ENCODE peak calls at places on chromosome 18, in four cellular contexts. Q, Y, T and E are unnamed samples.

GRCh38 chr18:53534695-53535094 is 689.8 kb downstream of the MBD2 start:
- DNase-seq in T (no peak), Y (no peak), Q (no peak), E (no peak)

GRCh38 chr18:62198259-62198658 is 11.2 kb downstream of the RELCH start:
- DNase-seq in T (no peak), Y (peak; percentile 9), Q (no peak), E (no peak)

GRCh38 chr18:824179-824578 is 12.1 kb upstream of the YES1 start:
- DNase-seq in Q (no peak), T (peak; percentile 44), Y (peak; percentile 26), E (no peak)

GRCh38 chr18:26813043-26813442 is 52.5 kb downstream of the AQP4 start:
- DNase-seq in T (peak; percentile 56), Q (no peak), Y (peak; percentile 7), E (peak; percentile 44)

GRCh38 chr18:13620818-13621445 is 105.4 kb downstream of the FAM210A start:
- DNase-seq in Y (no peak), Q (no peak), T (no peak), E (no peak)

GRCh38 chr18:36811430-36811829 is 17.4 kb downstream of the TPGS2 start:
- DNase-seq in Y (no peak), T (no peak), Q (no peak), E (no peak)

GRCh38 chr18:46070683-46071614 is 1.1 kb downstream of the PSTPIP2 start:
- DNase-seq in Y (peak; percentile 22), Q (peak; percentile 54), T (no peak), E (no peak)

GRCh38 chr18:321839-322467 is 54.1 kb upstream of the THOC1 start:
- DNase-seq in T (no peak), Y (no peak), Q (no peak), E (no peak)

GRCh38 chr18:48228301-48228715 is 180.9 kb downstream of the ZBTB7C start:
- DNase-seq in T (no peak), Q (no peak), Y (no peak), E (no peak)

GRCh38 chr18:66226782-66227181 is 377.1 kb downstream of the CDH19 start:
- DNase-seq in T (no peak), Q (no peak), Y (no peak), E (no peak)

GRCh38 chr18:8602040-8602439 is 7.2 kb upstream of the RAB12 start:
- DNase-seq in Y (peak; percentile 65), Q (no peak), T (no peak), E (no peak)

GRCh38 chr18:21960189-21960588 is 209.2 kb upstream of the GATA6 start:
- DNase-seq in T (no peak), Y (no peak), Q (no peak), E (no peak)

GRCh38 chr18:3346487-3346886 is 84.6 kb downstream of the MYL12B start:
- DNase-seq in T (no peak), Q (no peak), Y (peak; percentile 28), E (no peak)

GRCh38 chr18:8385400-8385799 is 223.8 kb upstream of the RAB12 start:
- DNase-seq in Q (no peak), Y (no peak), T (no peak), E (no peak)

GRCh38 chr18:3479978-3480377 is 30.0 kb downstream of the TGIF1 start:
- DNase-seq in Q (no peak), T (no peak), Y (no peak), E (no peak)

GRCh38 chr18:53698907-53699306 is 525.6 kb downstream of the MBD2 start:
- DNase-seq in T (peak; percentile 33), Y (no peak), Q (peak; percentile 48), E (no peak)

GRCh38 chr18:57205641-57206040 is 58.8 kb downstream of the BOD1L2 start:
- DNase-seq in Y (no peak), T (no peak), Q (no peak), E (no peak)

GRCh38 chr18:72407048-72407447 is 137.1 kb downstream of the CBLN2 start:
- DNase-seq in Y (no peak), Q (no peak), T (no peak), E (no peak)

GRCh38 chr18:27062802-27063201 is 122.3 kb downstream of the CHST9 start:
- DNase-seq in T (no peak), Y (no peak), Q (no peak), E (no peak)

GRCh38 chr18:21830533-21830932 is 89.9 kb downstream of the MIB1 start:
- DNase-seq in T (no peak), Y (no peak), Q (no peak), E (no peak)

GRCh38 chr18:38923136-38923535 is 1357.5 kb upstream of the CELF4 start:
- DNase-seq in Y (no peak), T (no peak), Q (no peak), E (no peak)

GRCh38 chr18:49846263-49846662 is 32.9 kb upstream of the ACAA2 start:
- DNase-seq in T (no peak), Y (no peak), Q (no peak), E (no peak)

GRCh38 chr18:8507881-8508280 is 101.4 kb upstream of the RAB12 start:
- DNase-seq in Y (no peak), Q (no peak), T (no peak), E (no peak)

GRCh38 chr18:832085-832681 is 20.1 kb upstream of the YES1 start:
- DNase-seq in Q (peak; percentile 62), T (peak; percentile 91), Y (peak; percentile 97), E (peak; percentile 29)

GRCh38 chr18:58394046-58394445 is 234.8 kb downstream of the ALPK2 start:
- DNase-seq in Y (no peak), Q (no peak), T (no peak), E (no peak)

GRCh38 chr18:74063552-74063951 is 84.1 kb downstream of the FBXO15 start:
- DNase-seq in T (no peak), Q (no peak), Y (no peak), E (no peak)

GRCh38 chr18:8358066-8358795 is 251.0 kb upstream of the RAB12 start:
- DNase-seq in Y (no peak), Q (no peak), T (no peak), E (no peak)

GRCh38 chr18:2883137-2883671 is 36.4 kb downstream of the EMILIN2 start:
- DNase-seq in Y (no peak), T (no peak), Q (peak; percentile 23), E (no peak)

GRCh38 chr18:61379827-61380226 is 46.6 kb downstream of the CDH20 start:
- DNase-seq in Y (no peak), Q (no peak), T (no peak), E (no peak)

GRCh38 chr18:61435064-61435652 is 101.9 kb downstream of the CDH20 start:
- DNase-seq in Y (peak; percentile 4), T (peak; percentile 27), Q (no peak), E (peak; percentile 22)

GRCh38 chr18:13836559-13836958 is 12.6 kb downstream of the MC5R start:
- DNase-seq in Q (no peak), T (no peak), Y (no peak), E (no peak)

GRCh38 chr18:68992719-68993482 is 195.0 kb downstream of the CCDC102B start:
- DNase-seq in Y (no peak), Q (no peak), T (no peak), E (no peak)
- TF ChIP-seq FOSL1 in Y (no peak), Q (no peak), T (no peak), E (no peak)

GRCh38 chr18:33467531-33467930 is 27.0 kb upstream of the CCDC178 start:
- DNase-seq in Q (no peak), Y (no peak), T (no peak), E (no peak)
- TF ChIP-seq SIN3A in Q (no peak), Y (no peak), T (no peak), E (no peak)

GRCh38 chr18:75757951-75758350 is 330.4 kb upstream of the SMIM21 start:
- DNase-seq in T (no peak), Q (no peak), Y (peak; percentile 1), E (no peak)

GRCh38 chr18:75753753-75754152 is 326.2 kb upstream of the SMIM21 start:
- DNase-seq in Y (no peak), Q (no peak), T (no peak), E (no peak)

GRCh38 chr18:75754433-75754832 is 326.9 kb upstream of the SMIM21 start:
- DNase-seq in T (no peak), Y (no peak), Q (no peak), E (no peak)

DNA sequence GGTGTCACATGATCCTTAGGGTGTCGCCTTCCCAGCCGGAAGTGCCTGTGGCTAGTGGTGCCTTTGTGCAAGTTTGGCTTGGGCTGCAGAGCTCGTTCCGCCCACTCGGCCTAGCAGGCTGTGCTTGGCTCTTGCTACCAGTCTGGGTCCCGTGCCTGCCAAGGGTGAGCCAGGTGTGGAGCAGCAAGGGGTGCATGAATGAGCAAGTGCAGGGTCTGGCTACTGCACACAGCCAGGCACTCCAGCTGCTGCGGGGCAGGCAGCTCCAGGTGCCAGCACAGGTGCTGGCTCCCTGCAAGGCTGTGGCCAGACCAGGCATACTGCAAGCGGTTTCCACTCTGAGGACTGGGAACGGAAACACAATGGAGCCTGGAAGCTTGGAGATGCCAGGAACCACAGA is 325.4 kb upstream of the SMIM21 start:
- DNase-seq in Y (no peak), Q (no peak), T (no peak), E (no peak)
- TF ChIP-seq SRF in Y (no peak), Q (no peak), T (no peak), E (no peak)

GRCh38 chr18:77552945-77553344 is 303.3 kb downstream of the GALR1 start:
- DNase-seq in T (no peak), Q (no peak), Y (no peak), E (no peak)

GRCh38 chr18:77551055-77551454 is 301.4 kb downstream of the GALR1 start:
- DNase-seq in Q (no peak), Y (no peak), T (no peak), E (no peak)

GRCh38 chr18:77550625-77551024 is 301.0 kb downstream of the GALR1 start:
- DNase-seq in T (no peak), Y (no peak), Q (no peak), E (no peak)

GRCh38 chr18:77547757-77548156 is 298.1 kb downstream of the GALR1 start:
- DNase-seq in Y (no peak), T (no peak), Q (no peak), E (no peak)

DNA sequence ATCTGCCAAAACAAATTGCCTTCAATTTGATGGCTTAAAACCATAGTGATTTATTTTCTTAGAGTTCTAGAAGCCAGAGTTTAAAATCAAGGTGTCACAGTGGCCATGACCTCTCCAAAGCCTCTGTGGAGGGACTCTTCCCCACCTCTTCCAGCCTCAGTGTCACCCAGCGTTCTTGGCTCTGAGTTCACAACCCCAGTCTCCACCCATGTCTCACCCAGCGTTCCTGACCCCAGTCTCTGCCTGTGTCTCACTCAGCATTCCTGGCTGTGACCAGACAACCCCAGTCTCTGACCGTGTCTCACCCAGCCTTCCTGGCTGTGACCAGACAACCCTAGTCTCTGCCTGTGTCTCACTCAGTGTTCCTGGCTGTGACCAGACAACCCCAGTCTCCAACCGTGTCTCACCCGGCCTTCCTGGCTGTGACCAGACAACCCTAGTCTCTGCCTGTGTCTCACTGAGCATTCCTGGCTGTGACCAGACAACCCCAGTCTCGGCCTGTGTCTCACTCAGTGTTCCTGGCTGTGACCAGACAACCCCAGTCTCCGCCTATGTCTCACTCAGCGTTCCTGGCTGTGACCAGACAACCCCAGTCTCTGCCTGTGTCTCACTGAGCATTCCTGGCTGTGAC is 299.3 kb downstream of the GALR1 start:
- DNase-seq in Y (no peak), Q (no peak), T (no peak), E (no peak)
- TF ChIP-seq FOSL1 in Y (no peak), Q (no peak), T (no peak), E (no peak)

GRCh38 chr18:10015288-10015701 is 101.5 kb downstream of the VAPA start:
- DNase-seq in Y (peak; percentile 20), T (no peak), Q (no peak), E (no peak)
- TF ChIP-seq SIN3A in Y (no peak), T (no peak), Q (no peak), E (no peak)

GRCh38 chr18:11857177-11857887 is 6.1 kb downstream of the CHMP1B start:
- DNase-seq in Y (peak; percentile 73), T (peak; percentile 95), Q (no peak), E (peak; percentile 95)
- TF ChIP-seq SRF in Y (no peak), T (no peak), Q (no peak), E (no peak)